ENCODE peak calls at places on chromosomes 4 and X, in six cellular contexts. X, T, R, D, E and G are unnamed samples.
A peak's percentile ranks its signal among the peaks of the same experiment; 100 is the strongest.

GRCh38 chr4:121073672-121074386 is 1.5 kb upstream of the NDNF start:
- DNase-seq in R (no peak), D (no peak), E (no peak), X (no peak), T (no peak), G (no peak)

GRCh38 chr4:61805979-61806378 is 605.9 kb downstream of the ADGRL3 start:
- DNase-seq in R (no peak), D (no peak), X (peak; percentile 10), E (no peak), T (no peak), G (no peak)

GRCh38 chr4:176406736-176407135 is 87.0 kb downstream of the SPCS3 start:
- DNase-seq in X (no peak), T (no peak), R (no peak), D (no peak), E (no peak), G (no peak)

GRCh38 chr4:140255467-140255866 is 101.5 kb upstream of the MAML3 start:
- DNase-seq in E (no peak), X (no peak), D (no peak), T (no peak), R (no peak), G (no peak)

GRCh38 chrX:124028177-124028576 is 66.7 kb downstream of the STAG2 start:
- DNase-seq in E (no peak), R (no peak), D (no peak), X (no peak), T (no peak), G (no peak)

GRCh38 chr4:1542516-1543320 is 136.5 kb upstream of the NKX1-1 start:
- DNase-seq in X (no peak), R (no peak), T (no peak), D (no peak), E (no peak), G (no peak)

GRCh38 chr4:51842167-51842553 is 793 bp upstream of the DCUN1D4 start:
- DNase-seq in T (no peak), E (no peak), D (no peak), X (no peak), R (peak; percentile 71), G (peak; percentile 46)

GRCh38 chr4:41611124-41611838 is 73.3 kb downstream of the LIMCH1 start:
- DNase-seq in R (no peak), X (no peak), E (no peak), T (no peak), D (no peak), G (no peak)

GRCh38 chrX:149630681-149631292 is 805 bp downstream of the TMEM185A start:
- DNase-seq in E (no peak), R (no peak), X (no peak), D (no peak), T (peak; percentile 6), G (no peak)